ENCODE peak calls at places on chromosomes 5 and 9, in seven cellular contexts. O is COR-L47; R is central memory CD4-positive, alpha-beta T cell; J is nephron progenitor cell; Q is NCI-H524 treated with DMSO at 0.1 percent for 48 hours; W is T47D; D is AG08396. T is an unnamed sample.

GRCh38 chr5:102910240-102911226 is 155.4 kb downstream of the PAM start:
- DNase-seq in J (no peak), Q (no peak), R (no peak), W (peak; percentile 51), D (peak; percentile 8), O (no peak), T (no peak)

GRCh38 chr5:171316258-171317121 is 7.4 kb downstream of the TLX3 start:
- DNase-seq in W (no peak), D (no peak), O (no peak), R (no peak), Q (no peak), J (peak; percentile 54), T (no peak)

GRCh38 chr5:78667461-78668103 is 19.0 kb upstream of the LHFPL2 start:
- DNase-seq in O (no peak), D (no peak), R (no peak), Q (no peak), W (no peak), J (no peak), T (no peak)

GRCh38 chr9:125534934-125535701 is 171.9 kb downstream of the MAPKAP1 start:
- DNase-seq in O (no peak), R (no peak), J (no peak), W (no peak), D (no peak), Q (no peak), T (no peak)

GRCh38 chr5:113140837-113141661 is 164.5 kb downstream of the DCP2 start:
- DNase-seq in O (no peak), Q (no peak), D (peak; percentile 62), R (no peak), J (no peak), W (no peak), T (no peak)

GRCh38 chr5:1772634-1773033 is 27.0 kb downstream of the MRPL36 start:
- DNase-seq in R (no peak), D (peak; percentile 84), O (no peak), W (peak; percentile 80), Q (no peak), J (no peak), T (no peak)

GRCh38 chr5:135264451-135265445 is 134.3 kb downstream of the MACROH2A1 start:
- DNase-seq in D (no peak), O (no peak), R (no peak), J (no peak), Q (peak; percentile 51), W (no peak), T (no peak)

GRCh38 chr9:35612843-35613242 is 5.4 kb downstream of the CD72 start:
- DNase-seq in W (no peak), Q (no peak), J (no peak), R (no peak), O (no peak), D (no peak), T (no peak)

GRCh38 chr5:131548190-131548589 is 86.8 kb downstream of the RAPGEF6 start:
- DNase-seq in Q (no peak), R (peak; percentile 60), J (no peak), D (no peak), O (no peak), W (no peak), T (no peak)

GRCh38 chr5:151200913-151201445 is 22.9 kb downstream of the CCDC69 start:
- DNase-seq in W (no peak), J (no peak), Q (peak; percentile 32), O (no peak), D (no peak), R (no peak), T (no peak)

GRCh38 chr5:152288917-152289595 is 116.0 kb downstream of the NMUR2 start:
- DNase-seq in O (no peak), W (no peak), R (no peak), Q (no peak), D (no peak), J (no peak), T (no peak)

GRCh38 chr9:81693639-81694378 is 4.5 kb upstream of the TLE1 start:
- DNase-seq in D (no peak), Q (no peak), J (no peak), R (no peak), O (no peak), W (no peak), T (no peak)

GRCh38 chr9:33080534-33080933 is 4.1 kb upstream of the SMU1 start:
- DNase-seq in W (no peak), R (no peak), D (no peak), J (no peak), Q (no peak), O (no peak), T (no peak)

GRCh38 chr9:99005651-99006050 is 61.9 kb downstream of the COL15A1 start:
- DNase-seq in D (no peak), J (no peak), R (no peak), W (no peak), O (no peak), Q (no peak), T (no peak)

GRCh38 chr5:1500411-1501091 is 23.2 kb downstream of the LPCAT1 start:
- DNase-seq in R (no peak), Q (no peak), J (no peak), O (no peak), D (peak; percentile 46), W (no peak), T (no peak)

GRCh38 chr9:132787748-132788159 is 90.3 kb downstream of the AK8 start:
- DNase-seq in W (no peak), Q (no peak), O (no peak), J (no peak), D (no peak), R (no peak), T (no peak)

GRCh38 chr5:148759101-148759500 is 67.3 kb upstream of the ADRB2 start:
- DNase-seq in D (no peak), O (no peak), Q (no peak), R (no peak), J (no peak), W (no peak), T (no peak)

GRCh38 chr5:143141652-143142051 is 261.8 kb downstream of the NR3C1 start:
- DNase-seq in Q (no peak), J (no peak), D (no peak), R (no peak), O (no peak), W (no peak), T (no peak)

GRCh38 chr5:172881691-172882370 is 47.8 kb downstream of the ERGIC1 start:
- DNase-seq in R (no peak), D (no peak), O (no peak), W (no peak), J (no peak), Q (no peak), T (no peak)

GRCh38 chr9:131289301-131290038 is at the start of gene PLPP7:
- DNase-seq in D (peak; percentile 91), Q (peak; percentile 76), J (peak; percentile 57), R (no peak), W (peak; percentile 47), O (no peak), T (no peak)

GRCh38 chr5:122126177-122126701 is 3.1 kb upstream of the ZNF474 start:
- DNase-seq in Q (no peak), W (no peak), D (no peak), O (no peak), R (no peak), J (no peak), T (no peak)

GRCh38 chr5:159186319-159186718 is 23.0 kb downstream of the RNF145 start:
- DNase-seq in W (peak; percentile 82), D (no peak), Q (no peak), R (no peak), O (no peak), J (no peak), T (no peak)

GRCh38 chr9:111992523-111992922 is 95.9 kb downstream of the UGCG start:
- DNase-seq in O (no peak), Q (no peak), J (no peak), D (peak; percentile 30), R (no peak), W (no peak), T (no peak)

GRCh38 chr5:126926152-126926551 is 104.2 kb downstream of the MARCHF3 start:
- DNase-seq in D (no peak), W (peak; percentile 13), J (no peak), Q (no peak), O (no peak), R (no peak), T (no peak)

T was measured in T-cell.